ENCODE peak calls at places on chromosomes 11 and 22, in four cellular contexts. I, J, S and C are unnamed samples.

GRCh38 chr22:31153357-31153756 is 6.6 kb upstream of the RNF185 start:
- DNase-seq in I (no peak), J (no peak), S (no peak), C (no peak)

GRCh38 chr11:82750643-82751139 is 17.0 kb upstream of the FAM181B start:
- DNase-seq in I (no peak), J (peak), S (no peak), C (no peak)

GRCh38 chr22:44410396-44411056 is 87.5 kb downstream of the RTL6 start:
- DNase-seq in I (no peak), J (no peak), S (no peak), C (no peak)

GRCh38 chr22:20903093-20903492 is 14.1 kb upstream of the CRKL start:
- DNase-seq in I (no peak), J (no peak), S (no peak), C (no peak)

GRCh38 chr22:23844739-23845202 is 6.0 kb upstream of the DERL3 start:
- DNase-seq in I (no peak), J (no peak), S (no peak), C (no peak)

GRCh38 chr11:79094601-79095000 is 346.2 kb downstream of the TENM4 start:
- DNase-seq in I (no peak), J (no peak), S (no peak), C (no peak)

GRCh38 chr11:6610591-6610990 is 1.4 kb downstream of the TAF10 start:
- DNase-seq in I (no peak), J (no peak), S (no peak), C (no peak)

GRCh38 chr22:21068681-21069276 is 23.0 kb downstream of the LRRC74B start:
- DNase-seq in I (no peak), J (no peak), S (no peak), C (no peak)

GRCh38 chr22:44395116-44396005 is 82.6 kb upstream of the SHISAL1 start:
- DNase-seq in I (no peak), J (no peak), S (peak), C (no peak)

GRCh38 chr11:128482512-128483191 is 104.7 kb downstream of the ETS1 start:
- DNase-seq in I (no peak), J (peak), S (no peak), C (no peak)